ENCODE peak calls at places on chromosome 15, in ten cellular contexts. One of them, this sample, is unnamed.

GRCh38 chr15:60511351-60512157 is 32.6 kb upstream of the ICE2 start:
- DNase-seq in breast epithelium: no peak
- DNase-seq in HCT116: no peak
- DNase-seq in sigmoid colon: no peak
- DNase-seq in NB4: no peak
- DNase-seq in lower leg skin: no peak
- DNase-seq in tibial nerve: no peak
- DNase-seq in GM12891: no peak
- DNase-seq in stomach: no peak
- DNase-seq in heart left ventricle: no peak
- DNase-seq in this sample: no peak

GRCh38 chr15:70493787-70494514 is 269.4 kb downstream of the UACA start:
- DNase-seq in breast epithelium: no peak
- DNase-seq in stomach: no peak
- DNase-seq in GM12891: no peak
- DNase-seq in HCT116: no peak
- DNase-seq in tibial nerve: no peak
- DNase-seq in heart left ventricle: peak
- DNase-seq in lower leg skin: no peak
- DNase-seq in sigmoid colon: no peak
- DNase-seq in NB4: no peak
- DNase-seq in this sample: no peak

GRCh38 chr15:29511663-29512062 is 242.0 kb upstream of the NSMCE3 start:
- DNase-seq in tibial nerve: no peak
- DNase-seq in lower leg skin: no peak
- DNase-seq in heart left ventricle: no peak
- DNase-seq in sigmoid colon: no peak
- DNase-seq in GM12891: no peak
- DNase-seq in NB4: no peak
- DNase-seq in breast epithelium: no peak
- DNase-seq in HCT116: no peak
- DNase-seq in stomach: no peak
- DNase-seq in this sample: no peak

GRCh38 chr15:78739996-78740903 is 71.0 kb downstream of the ADAMTS7 start:
- DNase-seq in lower leg skin: peak
- DNase-seq in tibial nerve: no peak
- DNase-seq in GM12891: no peak
- DNase-seq in breast epithelium: no peak
- DNase-seq in NB4: peak
- DNase-seq in stomach: peak
- DNase-seq in heart left ventricle: peak
- DNase-seq in sigmoid colon: peak
- DNase-seq in HCT116: peak
- DNase-seq in this sample: peak

GRCh38 chr15:69843927-69844326 is 253.8 kb downstream of the TLE3 start:
- DNase-seq in heart left ventricle: peak
- DNase-seq in lower leg skin: no peak
- DNase-seq in breast epithelium: no peak
- DNase-seq in HCT116: no peak
- DNase-seq in tibial nerve: no peak
- DNase-seq in sigmoid colon: peak
- DNase-seq in GM12891: no peak
- DNase-seq in stomach: no peak
- DNase-seq in NB4: no peak
- DNase-seq in this sample: no peak

GRCh38 chr15:20294651-20295237 is 246.9 kb downstream of the GOLGA6L6 start:
- DNase-seq in lower leg skin: peak
- DNase-seq in tibial nerve: no peak
- DNase-seq in stomach: no peak
- DNase-seq in HCT116: no peak
- DNase-seq in NB4: no peak
- DNase-seq in heart left ventricle: no peak
- DNase-seq in breast epithelium: no peak
- DNase-seq in sigmoid colon: no peak
- DNase-seq in GM12891: no peak
- DNase-seq in this sample: no peak

GRCh38 chr15:68679161-68679560 is 100.4 kb downstream of the CORO2B start:
- DNase-seq in GM12891: no peak
- DNase-seq in sigmoid colon: peak
- DNase-seq in HCT116: no peak
- DNase-seq in NB4: no peak
- DNase-seq in stomach: no peak
- DNase-seq in breast epithelium: no peak
- DNase-seq in tibial nerve: no peak
- DNase-seq in lower leg skin: peak
- DNase-seq in heart left ventricle: no peak
- DNase-seq in this sample: no peak

GRCh38 chr15:20407553-20407952 is 134.0 kb downstream of the GOLGA6L6 start:
- DNase-seq in lower leg skin: no peak
- DNase-seq in tibial nerve: no peak
- DNase-seq in GM12891: no peak
- DNase-seq in breast epithelium: no peak
- DNase-seq in stomach: no peak
- DNase-seq in heart left ventricle: no peak
- DNase-seq in sigmoid colon: no peak
- DNase-seq in NB4: no peak
- DNase-seq in HCT116: no peak
- DNase-seq in this sample: no peak

GRCh38 chr15:40069178-40070165 is 30.5 kb upstream of the SRP14 start:
- DNase-seq in breast epithelium: peak
- DNase-seq in tibial nerve: peak
- DNase-seq in GM12891: no peak
- DNase-seq in NB4: peak
- DNase-seq in sigmoid colon: peak
- DNase-seq in stomach: peak
- DNase-seq in lower leg skin: peak
- DNase-seq in heart left ventricle: peak
- DNase-seq in HCT116: peak
- DNase-seq in this sample: no peak

GRCh38 chr15:40906947-40907802 is 12.9 kb downstream of the VPS18 start:
- DNase-seq in heart left ventricle: peak
- DNase-seq in sigmoid colon: no peak
- DNase-seq in lower leg skin: peak
- DNase-seq in stomach: peak
- DNase-seq in breast epithelium: no peak
- DNase-seq in HCT116: no peak
- DNase-seq in tibial nerve: no peak
- DNase-seq in GM12891: no peak
- DNase-seq in NB4: no peak
- DNase-seq in this sample: no peak

GRCh38 chr15:63389902-63390301 is 8.3 kb upstream of the CA12 start:
- DNase-seq in sigmoid colon: no peak
- DNase-seq in tibial nerve: no peak
- DNase-seq in HCT116: peak
- DNase-seq in breast epithelium: peak
- DNase-seq in stomach: peak
- DNase-seq in lower leg skin: no peak
- DNase-seq in NB4: no peak
- DNase-seq in GM12891: no peak
- DNase-seq in heart left ventricle: no peak
- DNase-seq in this sample: peak

GRCh38 chr15:85296615-85297402 is 83.6 kb upstream of the AKAP13 start:
- DNase-seq in tibial nerve: peak
- DNase-seq in NB4: peak
- DNase-seq in sigmoid colon: peak
- DNase-seq in stomach: peak
- DNase-seq in heart left ventricle: peak
- DNase-seq in lower leg skin: peak
- DNase-seq in HCT116: peak
- DNase-seq in breast epithelium: no peak
- DNase-seq in GM12891: peak
- DNase-seq in this sample: peak

GRCh38 chr15:78804391-78804792 is 6.9 kb downstream of the ADAMTS7 start:
- DNase-seq in HCT116: no peak
- DNase-seq in sigmoid colon: no peak
- DNase-seq in heart left ventricle: peak
- DNase-seq in tibial nerve: no peak
- DNase-seq in lower leg skin: no peak
- DNase-seq in breast epithelium: no peak
- DNase-seq in stomach: no peak
- DNase-seq in GM12891: no peak
- DNase-seq in NB4: no peak
- DNase-seq in this sample: no peak

GRCh38 chr15:89874926-89875564 is 18.7 kb downstream of the AP3S2 start:
- DNase-seq in HCT116: peak
- DNase-seq in sigmoid colon: peak
- DNase-seq in breast epithelium: peak
- DNase-seq in GM12891: peak
- DNase-seq in heart left ventricle: peak
- DNase-seq in NB4: peak
- DNase-seq in stomach: peak
- DNase-seq in lower leg skin: peak
- DNase-seq in tibial nerve: peak
- DNase-seq in this sample: peak

GRCh38 chr15:67134577-67135492 is 69.4 kb downstream of the SMAD3 start:
- DNase-seq in sigmoid colon: peak
- DNase-seq in HCT116: no peak
- DNase-seq in heart left ventricle: no peak
- DNase-seq in tibial nerve: no peak
- DNase-seq in lower leg skin: peak
- DNase-seq in stomach: no peak
- DNase-seq in breast epithelium: no peak
- DNase-seq in NB4: no peak
- DNase-seq in GM12891: no peak
- DNase-seq in this sample: no peak
- TF ChIP-seq POLR2A in sigmoid colon: no peak
- TF ChIP-seq POLR2A in HCT116: no peak
- TF ChIP-seq POLR2A in heart left ventricle: no peak
- TF ChIP-seq POLR2A in tibial nerve: no peak
- TF ChIP-seq POLR2A in lower leg skin: no peak
- TF ChIP-seq POLR2A in stomach: no peak
- TF ChIP-seq POLR2A in breast epithelium: no peak
- TF ChIP-seq POLR2A in NB4: no peak
- TF ChIP-seq POLR2A in GM12891: no peak
- TF ChIP-seq POLR2A in this sample: no peak

DNA sequence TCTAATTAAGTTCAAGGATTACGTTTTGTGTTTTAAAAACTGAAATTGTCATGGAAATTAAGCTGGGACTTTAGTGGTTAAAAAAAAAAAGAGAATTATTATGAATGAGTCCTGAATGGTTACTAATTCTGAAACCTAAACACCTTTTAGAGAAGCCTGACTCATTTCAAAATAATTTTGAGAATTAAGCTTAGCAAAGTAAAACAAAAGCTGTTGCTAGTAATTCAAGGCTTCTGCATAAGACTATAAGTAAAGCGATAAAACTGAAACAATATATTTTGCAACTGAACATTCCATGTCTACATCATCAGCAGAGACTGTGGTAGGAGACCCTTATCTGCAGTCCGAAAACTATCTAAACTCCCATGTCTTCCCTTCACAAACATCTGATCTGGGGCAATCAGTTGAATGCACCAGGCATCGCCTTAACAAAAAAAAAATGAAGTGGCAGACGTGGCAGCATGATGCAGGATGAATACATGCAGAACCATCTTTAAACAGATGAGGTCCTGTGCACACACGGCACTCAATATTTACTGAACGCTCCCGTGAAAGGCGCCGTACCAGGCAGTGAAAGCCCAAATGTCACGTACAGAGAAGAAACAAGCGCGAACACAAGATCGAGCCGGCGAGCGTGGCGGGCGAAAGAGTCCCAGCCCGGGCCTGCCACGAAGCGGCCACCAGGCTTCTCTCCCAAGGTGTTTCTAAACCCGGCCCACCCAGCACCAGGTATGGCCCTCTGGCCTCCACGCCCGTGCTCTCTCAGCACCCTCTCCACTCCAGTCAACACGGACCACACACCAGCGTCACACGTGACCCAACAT is 63.1 kb downstream of the CHSY1 start:
- DNase-seq in sigmoid colon: no peak
- DNase-seq in breast epithelium: no peak
- DNase-seq in stomach: peak
- DNase-seq in HCT116: no peak
- DNase-seq in heart left ventricle: no peak
- DNase-seq in tibial nerve: no peak
- DNase-seq in lower leg skin: no peak
- DNase-seq in NB4: no peak
- DNase-seq in GM12891: peak
- DNase-seq in this sample: peak
- TF ChIP-seq POLR2A in sigmoid colon: no peak
- TF ChIP-seq POLR2A in breast epithelium: no peak
- TF ChIP-seq POLR2A in stomach: no peak
- TF ChIP-seq POLR2A in HCT116: no peak
- TF ChIP-seq POLR2A in heart left ventricle: no peak
- TF ChIP-seq POLR2A in tibial nerve: no peak
- TF ChIP-seq POLR2A in lower leg skin: no peak
- TF ChIP-seq POLR2A in NB4: no peak
- TF ChIP-seq POLR2A in GM12891: no peak
- TF ChIP-seq POLR2A in this sample: no peak

GRCh38 chr15:31325976-31326728 is 483 bp upstream of the KLF13 start:
- DNase-seq in NB4: peak
- DNase-seq in breast epithelium: peak
- DNase-seq in sigmoid colon: peak
- DNase-seq in tibial nerve: peak
- DNase-seq in HCT116: peak
- DNase-seq in lower leg skin: peak
- DNase-seq in heart left ventricle: peak
- DNase-seq in GM12891: peak
- DNase-seq in stomach: peak
- DNase-seq in this sample: peak

GRCh38 chr15:31328425-31328998 is 1.9 kb downstream of the KLF13 start:
- DNase-seq in heart left ventricle: no peak
- DNase-seq in HCT116: no peak
- DNase-seq in GM12891: no peak
- DNase-seq in breast epithelium: no peak
- DNase-seq in lower leg skin: no peak
- DNase-seq in sigmoid colon: no peak
- DNase-seq in NB4: peak
- DNase-seq in stomach: no peak
- DNase-seq in tibial nerve: no peak
- DNase-seq in this sample: peak

GRCh38 chr15:31326729-31327673 is at the start of gene KLF13:
- DNase-seq in GM12891: no peak
- DNase-seq in lower leg skin: peak
- DNase-seq in heart left ventricle: peak
- DNase-seq in tibial nerve: peak
- DNase-seq in NB4: no peak
- DNase-seq in breast epithelium: peak
- DNase-seq in HCT116: no peak
- DNase-seq in stomach: peak
- DNase-seq in sigmoid colon: peak
- DNase-seq in this sample: peak

GRCh38 chr15:31328999-31329639 is 2.5 kb downstream of the KLF13 start:
- DNase-seq in breast epithelium: no peak
- DNase-seq in stomach: no peak
- DNase-seq in HCT116: no peak
- DNase-seq in heart left ventricle: peak
- DNase-seq in lower leg skin: no peak
- DNase-seq in GM12891: no peak
- DNase-seq in NB4: no peak
- DNase-seq in sigmoid colon: peak
- DNase-seq in tibial nerve: no peak
- DNase-seq in this sample: peak

GRCh38 chr15:31327674-31328424 is 1.2 kb downstream of the KLF13 start:
- DNase-seq in tibial nerve: no peak
- DNase-seq in HCT116: no peak
- DNase-seq in heart left ventricle: peak
- DNase-seq in GM12891: no peak
- DNase-seq in lower leg skin: peak
- DNase-seq in sigmoid colon: peak
- DNase-seq in breast epithelium: no peak
- DNase-seq in stomach: peak
- DNase-seq in NB4: peak
- DNase-seq in this sample: peak
- TF ChIP-seq POLR2A in tibial nerve: peak
- TF ChIP-seq POLR2A in HCT116: no peak
- TF ChIP-seq POLR2A in heart left ventricle: no peak
- TF ChIP-seq POLR2A in GM12891: no peak
- TF ChIP-seq POLR2A in lower leg skin: no peak
- TF ChIP-seq POLR2A in sigmoid colon: no peak
- TF ChIP-seq POLR2A in breast epithelium: no peak
- TF ChIP-seq POLR2A in stomach: no peak
- TF ChIP-seq POLR2A in NB4: no peak
- TF ChIP-seq POLR2A in this sample: peak

GRCh38 chr15:58987501-58988010 is at the start of gene RNF111:
- DNase-seq in heart left ventricle: peak
- DNase-seq in tibial nerve: peak
- DNase-seq in GM12891: peak
- DNase-seq in sigmoid colon: peak
- DNase-seq in breast epithelium: peak
- DNase-seq in lower leg skin: peak
- DNase-seq in HCT116: peak
- DNase-seq in NB4: peak
- DNase-seq in stomach: peak
- DNase-seq in this sample: peak
- TF ChIP-seq POLR2A in heart left ventricle: no peak
- TF ChIP-seq POLR2A in tibial nerve: peak
- TF ChIP-seq POLR2A in GM12891: peak
- TF ChIP-seq POLR2A in sigmoid colon: peak
- TF ChIP-seq POLR2A in breast epithelium: peak
- TF ChIP-seq POLR2A in lower leg skin: no peak
- TF ChIP-seq POLR2A in HCT116: no peak
- TF ChIP-seq POLR2A in NB4: peak
- TF ChIP-seq POLR2A in stomach: peak
- TF ChIP-seq POLR2A in this sample: peak

This sample was measured in erythroblast.